ENCODE peak calls at places on chromosome 12, in five cellular contexts. I is MM.1S, D is dorsolateral prefrontal cortex, M is right lobe of liver, V is MCF 10A. T is an unnamed sample.

GRCh38 chr12:89179983-89180382 is 172.3 kb downstream of the DUSP6 start:
- DNase-seq in I (no peak), D (no peak), M (no peak), V (peak; percentile 100), T (no peak)

GRCh38 chr12:52837341-52837741 is 3.2 kb upstream of the KRT79 start:
- DNase-seq in I (no peak), D (peak; percentile 20), M (no peak), V (peak; percentile 65), T (no peak)

GRCh38 chr12:10722905-10723866 is at the start of gene YBX3:
- DNase-seq in I (peak; percentile 81), D (peak; percentile 57), M (peak; percentile 80), V (peak; percentile 91), T (peak; percentile 85)

GRCh38 chr12:127101086-127101485 is 1165.9 kb upstream of the TMEM132C start:
- DNase-seq in I (no peak), D (no peak), M (no peak), V (no peak), T (no peak)

GRCh38 chr12:50218386-50218785 is 51.2 kb upstream of the CERS5 start:
- DNase-seq in I (no peak), D (no peak), M (no peak), V (peak; percentile 66), T (no peak)

GRCh38 chr12:68538722-68539614 is 71.7 kb upstream of the RAP1B start:
- DNase-seq in I (peak; percentile 10), D (no peak), M (no peak), V (no peak), T (peak; percentile 32)

GRCh38 chr12:50032516-50033316 is 7.4 kb upstream of the RACGAP1 start:
- DNase-seq in I (no peak), D (no peak), M (peak; percentile 40), V (no peak), T (no peak)

GRCh38 chr12:10235761-10236631 is 23.3 kb downstream of the GABARAPL1 start:
- DNase-seq in I (peak; percentile 57), D (no peak), M (no peak), V (peak; percentile 53), T (peak; percentile 40)

GRCh38 chr12:123264642-123265041 is 7.0 kb downstream of the CDK2AP1 start:
- DNase-seq in I (no peak), D (peak; percentile 9), M (peak; percentile 35), V (no peak), T (peak; percentile 46)

GRCh38 chr12:13981296-13981962 is at the start of gene GRIN2B:
- DNase-seq in I (no peak), D (peak; percentile 66), M (no peak), V (no peak), T (no peak)

GRCh38 chr12:85029456-85029855 is 6.6 kb downstream of the TSPAN19 start:
- DNase-seq in I (peak; percentile 57), D (no peak), M (no peak), V (peak; percentile 44), T (peak; percentile 8)

GRCh38 chr12:52043386-52044212 is 7.6 kb upstream of the NR4A1 start:
- DNase-seq in I (no peak), D (peak; percentile 19), M (no peak), V (no peak), T (no peak)

GRCh38 chr12:96587691-96588090 is 98.3 kb downstream of the CFAP54 start:
- DNase-seq in I (no peak), D (no peak), M (no peak), V (no peak), T (no peak)

GRCh38 chr12:48917857-48918537 is 7.3 kb downstream of the FKBP11 start:
- DNase-seq in I (peak; percentile 38), D (no peak), M (no peak), V (no peak), T (no peak)

GRCh38 chr12:124111006-124111405 is 138.0 kb downstream of the ZNF664 start:
- DNase-seq in I (no peak), D (no peak), M (no peak), V (no peak), T (no peak)

GRCh38 chr12:127773520-127773919 is 493.4 kb upstream of the TMEM132C start:
- DNase-seq in I (no peak), D (no peak), M (no peak), V (no peak), T (no peak)

GRCh38 chr12:14273911-14274306 is 91.6 kb upstream of the ATF7IP start:
- DNase-seq in I (no peak), D (no peak), M (no peak), V (peak; percentile 87), T (no peak)

GRCh38 chr12:111068281-111068680 is 147.9 kb upstream of the MYL2 start:
- DNase-seq in I (no peak), D (no peak), M (no peak), V (no peak), T (no peak)

GRCh38 chr12:54526800-54527630 is 22.4 kb upstream of the PDE1B start:
- DNase-seq in I (peak; percentile 12), D (peak; percentile 35), M (no peak), V (peak; percentile 58), T (peak; percentile 30)

GRCh38 chr12:1525858-1526257 is 68.5 kb downstream of the FBXL14 start:
- DNase-seq in I (no peak), D (no peak), M (no peak), V (no peak), T (no peak)

GRCh38 chr12:72277415-72277814 is 5.2 kb downstream of the TRHDE start:
- DNase-seq in I (no peak), D (no peak), M (no peak), V (peak; percentile 15), T (no peak)

GRCh38 chr12:481422-481821 is 21.7 kb downstream of the B4GALNT3 start:
- DNase-seq in I (no peak), D (no peak), M (no peak), V (no peak), T (no peak)

GRCh38 chr12:89140141-89140540 is 212.2 kb downstream of the DUSP6 start:
- DNase-seq in I (no peak), D (no peak), M (no peak), V (no peak), T (no peak)

GRCh38 chr12:39426636-39427245 is 16.2 kb downstream of the KIF21A start:
- DNase-seq in I (no peak), D (no peak), M (no peak), V (peak; percentile 93), T (no peak)

GRCh38 chr12:116863275-116863767 is 17.9 kb downstream of the HRK start:
- DNase-seq in I (no peak), D (no peak), M (no peak), V (no peak), T (no peak)

GRCh38 chr12:78403136-78403535 is 461.4 kb upstream of the SYT1 start:
- DNase-seq in I (no peak), D (no peak), M (no peak), V (peak; percentile 57), T (no peak)

GRCh38 chr12:131378176-131378842 is 332.6 kb upstream of the SFSWAP start:
- DNase-seq in I (no peak), D (no peak), M (no peak), V (no peak), T (no peak)

GRCh38 chr12:6193853-6194815 is 6.1 kb upstream of the CD9 start:
- DNase-seq in I (peak; percentile 58), D (no peak), M (no peak), V (peak; percentile 61), T (no peak)

GRCh38 chr12:4379410-4379809 is at the start of gene FGF23:
- DNase-seq in I (no peak), D (no peak), M (peak; percentile 37), V (peak; percentile 64), T (no peak)

GRCh38 chr12:74752196-74752595 is 214.6 kb downstream of the ATXN7L3B start:
- DNase-seq in I (no peak), D (no peak), M (no peak), V (no peak), T (no peak)

DNA sequence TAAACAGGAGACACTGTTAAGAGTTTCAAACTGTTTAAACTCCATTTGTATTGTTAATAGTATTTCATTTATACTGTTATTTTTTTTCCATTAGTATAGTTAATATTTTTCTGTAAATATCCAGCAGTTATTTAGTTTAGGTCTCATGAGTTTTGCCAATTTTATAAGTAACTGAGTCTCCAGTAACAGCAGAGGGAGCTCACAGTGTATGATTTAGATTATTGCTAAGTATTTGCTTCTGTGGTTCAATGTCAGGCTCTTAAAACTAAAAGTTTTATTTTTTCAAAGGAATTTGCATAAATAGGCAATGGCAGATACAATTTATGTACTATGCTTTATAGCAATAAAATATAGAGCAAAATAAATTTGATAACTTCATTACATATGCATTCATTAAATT is 209.7 kb downstream of the ATXN7L3B start:
- DNase-seq in I (no peak), D (no peak), M (no peak), V (peak; percentile 22), T (no peak)
- TF ChIP-seq CTCF in I (no peak), D (peak; percentile 30), M (peak; percentile 20), V (peak; percentile 19), T (no peak)

GRCh38 chr12:23757541-23757962 is 191.9 kb downstream of the SOX5 start:
- DNase-seq in I (no peak), D (no peak), M (no peak), V (no peak), T (no peak)
- TF ChIP-seq CTCF in I (no peak), D (no peak), M (no peak), V (no peak), T (no peak)

DNA sequence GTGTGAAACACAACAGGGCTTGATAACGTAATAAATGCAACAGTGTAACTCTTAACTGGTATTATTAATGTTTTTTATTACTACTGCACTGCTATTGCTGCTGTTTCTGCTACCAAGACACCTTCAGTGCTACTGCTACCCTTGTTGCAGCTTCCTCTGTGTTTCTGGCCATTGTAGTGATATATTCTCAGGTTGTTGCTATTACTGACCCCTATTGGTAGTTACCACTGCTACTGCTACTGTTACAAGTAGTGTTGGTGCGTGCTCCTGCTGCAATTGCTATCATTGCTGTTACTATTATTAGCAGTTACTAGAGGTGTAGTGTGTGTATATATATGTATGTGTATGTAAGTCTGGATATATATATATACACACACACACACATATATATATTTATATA is 87.2 kb upstream of the PTPRB start:
- DNase-seq in I (peak; percentile 24), D (no peak), M (no peak), V (peak; percentile 25), T (no peak)
- TF ChIP-seq CTCF in I (peak; percentile 36), D (no peak), M (peak; percentile 20), V (peak; percentile 17), T (peak; percentile 22)

GRCh38 chr12:100348657-100349454 is 8.0 kb upstream of the SLC17A8 start:
- DNase-seq in I (peak; percentile 15), D (no peak), M (no peak), V (peak; percentile 50), T (peak; percentile 19)
- TF ChIP-seq CTCF in I (peak; percentile 16), D (peak; percentile 38), M (peak; percentile 43), V (peak; percentile 38), T (peak; percentile 33)

T was measured in GM10248.